ENCODE peak calls at places on chromosomes 3 and 15, in ten cellular contexts. F is activated CD4-positive, alpha-beta T cell treated with anti-CD3 and anti-CD28 coated beads, Interleukin-2, amount 50 U/mL, for 24 hours; I is stimulated activated naive CD4-positive, alpha-beta T cell; N is mesendoderm; M is Panc1; J is astrocyte; L is non-pigmented ciliary epithelial cell; U is stimulated activated CD4-positive, alpha-beta T cell treated with anti-CD3 and anti-CD28 coated beads, Interleukin-2, amount 100 ng/mL, for 48 hours; Z is brain microvascular endothelial cell; C is keratinocyte. Q is an unnamed sample.

GRCh38 chr3:13879102-13879945 is 547 bp downstream of the WNT7A start:
- DNase-seq in F (no peak), I (no peak), N (peak), M (no peak), J (no peak), L (no peak), U (peak), Z (no peak), C (no peak), Q (peak)

GRCh38 chr3:184260571-184261269 is 633 bp downstream of the CAMK2N2 start:
- DNase-seq in F (no peak), I (no peak), N (peak), M (no peak), J (no peak), L (no peak), U (no peak), Z (no peak), C (no peak), Q (peak)

GRCh38 chr3:64318001-64318400 is 92.7 kb upstream of the PRICKLE2 start:
- DNase-seq in F (no peak), I (no peak), N (no peak), M (no peak), J (peak), L (no peak), U (no peak), Z (no peak), C (no peak), Q (no peak)

GRCh38 chr3:139718415-139718814 is 40.6 kb upstream of the NMNAT3 start:
- DNase-seq in F (no peak), I (no peak), N (peak), M (no peak), J (peak), L (peak), U (no peak), Z (peak), C (no peak), Q (peak)

GRCh38 chr3:10515884-10516495 is 10.6 kb upstream of the ATP2B2 start:
- DNase-seq in F (no peak), I (no peak), N (peak), M (no peak), J (no peak), L (no peak), U (no peak), Z (no peak), C (no peak), Q (peak)

GRCh38 chr3:61765109-61765876 is 203.9 kb downstream of the PTPRG start:
- DNase-seq in F (no peak), I (no peak), N (no peak), M (no peak), J (no peak), L (no peak), U (no peak), Z (no peak), C (no peak), Q (no peak)

GRCh38 chr3:134896141-134896540 is 101.1 kb downstream of the EPHB1 start:
- DNase-seq in F (no peak), I (no peak), N (no peak), M (no peak), J (no peak), L (no peak), U (no peak), Z (no peak), C (no peak), Q (no peak)

GRCh38 chr3:95721938-95722337 is 1092.5 kb upstream of the EPHA6 start:
- DNase-seq in F (no peak), I (no peak), N (peak), M (no peak), J (no peak), L (no peak), U (no peak), Z (no peak), C (no peak), Q (no peak)

GRCh38 chr3:142272200-142272891 is 47.0 kb upstream of the GK5 start:
- DNase-seq in F (no peak), I (no peak), N (no peak), M (no peak), J (peak), L (peak), U (no peak), Z (no peak), C (no peak), Q (no peak)

GRCh38 chr3:135944831-135945230 is 20.7 kb upstream of the PPP2R3A start:
- DNase-seq in F (no peak), I (no peak), N (no peak), M (no peak), J (peak), L (no peak), U (no peak), Z (peak), C (no peak), Q (no peak)

GRCh38 chr3:129161860-129162271 is 1.0 kb upstream of the ISY1 start:
- DNase-seq in F (no peak), I (no peak), N (peak), M (no peak), J (no peak), L (no peak), U (no peak), Z (no peak), C (no peak), Q (peak)

GRCh38 chr3:69276884-69277283 is 109.0 kb downstream of the FRMD4B start:
- DNase-seq in F (no peak), I (no peak), N (no peak), M (no peak), J (no peak), L (no peak), U (no peak), Z (no peak), C (no peak), Q (no peak)

GRCh38 chr3:16884748-16885587 is at the start of gene PLCL2:
- DNase-seq in F (peak), I (peak), N (peak), M (no peak), J (no peak), L (no peak), U (peak), Z (no peak), C (no peak), Q (peak)

GRCh38 chr3:18758047-18758704 is 333.0 kb upstream of the SATB1 start:
- DNase-seq in F (peak), I (peak), N (peak), M (peak), J (no peak), L (no peak), U (no peak), Z (no peak), C (peak), Q (peak)

GRCh38 chr3:37905987-37906674 is 44.5 kb downstream of the CTDSPL start:
- DNase-seq in F (no peak), I (no peak), N (no peak), M (no peak), J (peak), L (no peak), U (no peak), Z (peak), C (no peak), Q (no peak)

GRCh38 chr15:74365619-74366445 is 1.6 kb downstream of the CYP11A1 start:
- DNase-seq in F (no peak), I (no peak), N (peak), M (no peak), J (no peak), L (no peak), U (no peak), Z (peak), C (no peak), Q (peak)

GRCh38 chr3:105118905-105119304 is 247.8 kb upstream of the ALCAM start:
- DNase-seq in F (no peak), I (no peak), N (no peak), M (no peak), J (peak), L (no peak), U (no peak), Z (peak), C (no peak), Q (no peak)

GRCh38 chr3:74787008-74787407 is 172.5 kb upstream of the CNTN3 start:
- DNase-seq in F (no peak), I (no peak), N (peak), M (no peak), J (no peak), L (no peak), U (no peak), Z (no peak), C (no peak), Q (peak)

GRCh38 chr3:119084371-119085069 is 49.9 kb upstream of the IGSF11 start:
- DNase-seq in F (no peak), I (no peak), N (peak), M (no peak), J (no peak), L (no peak), U (no peak), Z (no peak), C (no peak), Q (no peak)

GRCh38 chr3:14536055-14536815 is 3.9 kb downstream of the GRIP2 start:
- DNase-seq in F (no peak), I (no peak), N (no peak), M (no peak), J (no peak), L (no peak), U (no peak), Z (no peak), C (no peak), Q (no peak)

GRCh38 chr3:189071452-189071851 is 100.3 kb upstream of the TPRG1 start:
- DNase-seq in F (peak), I (no peak), N (peak), M (no peak), J (no peak), L (no peak), U (no peak), Z (no peak), C (peak), Q (no peak)

GRCh38 chr3:129626744-129627349 is 20.4 kb upstream of the PLXND1 start:
- DNase-seq in F (peak), I (no peak), N (peak), M (no peak), J (peak), L (no peak), U (peak), Z (peak), C (no peak), Q (peak)

GRCh38 chr3:14507345-14507741 is 32.8 kb downstream of the GRIP2 start:
- DNase-seq in F (no peak), I (no peak), N (no peak), M (no peak), J (no peak), L (no peak), U (no peak), Z (no peak), C (no peak), Q (no peak)

GRCh38 chr3:53845103-53845880 is 927 bp downstream of the CHDH start:
- DNase-seq in F (no peak), I (no peak), N (peak), M (no peak), J (peak), L (no peak), U (no peak), Z (peak), C (no peak), Q (peak)

GRCh38 chr15:32870240-32871033 is 152.6 kb downstream of the GREM1 start:
- DNase-seq in F (no peak), I (no peak), N (no peak), M (peak), J (peak), L (peak), U (no peak), Z (peak), C (no peak), Q (no peak)

GRCh38 chr3:172516318-172517214 is 6.7 kb downstream of the TNFSF10 start:
- DNase-seq in F (no peak), I (no peak), N (no peak), M (peak), J (peak), L (peak), U (no peak), Z (peak), C (peak), Q (no peak)

GRCh38 chr15:79357566-79357965 is 46.7 kb downstream of the TMED3 start:
- DNase-seq in F (no peak), I (no peak), N (no peak), M (no peak), J (no peak), L (no peak), U (no peak), Z (no peak), C (no peak), Q (no peak)

GRCh38 chr3:113898892-113899291 is 48.9 kb upstream of the ZDHHC23 start:
- DNase-seq in F (no peak), I (no peak), N (no peak), M (no peak), J (peak), L (peak), U (no peak), Z (peak), C (no peak), Q (no peak)

GRCh38 chr15:32994810-32995424 is 199.6 kb downstream of the FMN1 start:
- DNase-seq in F (no peak), I (no peak), N (peak), M (peak), J (peak), L (no peak), U (no peak), Z (peak), C (no peak), Q (peak)

GRCh38 chr3:180678231-180678630 is 1.1 kb downstream of the CCDC39 start:
- DNase-seq in F (no peak), I (no peak), N (no peak), M (no peak), J (no peak), L (no peak), U (no peak), Z (no peak), C (no peak), Q (no peak)

GRCh38 chr15:41870689-41871081 is 23.2 kb downstream of the SPTBN5 start:
- DNase-seq in F (peak), I (peak), N (no peak), M (peak), J (peak), L (peak), U (peak), Z (peak), C (peak), Q (no peak)

GRCh38 chr3:135168822-135169221 is 373.8 kb downstream of the EPHB1 start:
- DNase-seq in F (no peak), I (no peak), N (no peak), M (no peak), J (no peak), L (no peak), U (no peak), Z (no peak), C (no peak), Q (no peak)

GRCh38 chr3:48034000-48034516 is 17.8 kb upstream of the MAP4 start:
- DNase-seq in F (no peak), I (no peak), N (peak), M (no peak), J (peak), L (peak), U (no peak), Z (peak), C (no peak), Q (no peak)

GRCh38 chr3:57803647-57804081 is 47.6 kb downstream of the SLMAP start:
- DNase-seq in F (no peak), I (peak), N (peak), M (peak), J (peak), L (peak), U (no peak), Z (peak), C (peak), Q (peak)

Q was measured in neural progenitor cell.